ENCODE peak calls at places on chromosome 14, in four cellular contexts. E is T-helper 9 cell, G is left cardiac atrium, P is KBM-7. Q is an unnamed sample.

GRCh38 chr14:66082009-66082408 is 404.2 kb upstream of the CCDC196 start:
- DNase-seq in E (no peak), G (no peak), P (no peak), Q (no peak)

GRCh38 chr14:106442857-106443256 is 916.5 kb downstream of the TMEM121 start:
- DNase-seq in E (peak), G (no peak), P (peak), Q (peak)

GRCh38 chr14:61321385-61322010 is at the start of gene PRKCH:
- DNase-seq in E (peak), G (peak), P (peak), Q (peak)

GRCh38 chr14:71449316-71450055 is 482.7 kb upstream of the RGS6 start:
- DNase-seq in E (no peak), G (no peak), P (no peak), Q (no peak)

GRCh38 chr14:100620437-100621100 is 33.4 kb upstream of the BEGAIN start:
- DNase-seq in E (no peak), G (no peak), P (no peak), Q (no peak)

GRCh38 chr14:69693823-69694729 is 72.9 kb upstream of the SRSF5 start:
- DNase-seq in E (no peak), G (no peak), P (no peak), Q (no peak)

GRCh38 chr14:56008160-56008559 is 110.1 kb upstream of the PELI2 start:
- DNase-seq in E (no peak), G (no peak), P (no peak), Q (no peak)

GRCh38 chr14:64700894-64701293 is 3.3 kb upstream of the PLEKHG3 start:
- DNase-seq in E (no peak), G (no peak), P (no peak), Q (no peak)

GRCh38 chr14:51462182-51462581 is 189.5 kb upstream of the FRMD6 start:
- DNase-seq in E (no peak), G (no peak), P (no peak), Q (no peak)

GRCh38 chr14:102086346-102086971 is 385 bp downstream of the HSP90AA1 start:
- DNase-seq in E (peak), G (peak), P (peak), Q (peak)

Q was measured in T-helper 17 cell.